ENCODE peak calls at places on chromosomes 5 and 9, in eight cellular contexts. One of them, this sample, is unnamed.

GRCh38 chr9:129887210-129888084 is 52.2 kb downstream of the USP20 start:
- DNase-seq in HuH-7: no peak
- DNase-seq in KG1: no peak
- DNase-seq in GM12864: no peak
- DNase-seq in AG09309: peak; percentile 44
- DNase-seq in sigmoid colon: no peak
- DNase-seq in germinal center: no peak
- DNase-seq in stimulated activated CD8-positive, alpha-beta memory T cell treated with anti-CD3 and anti-CD28 coated beads, Interleukin-7, amount 100 ng/mL, for 1 hour: no peak
- DNase-seq in this sample: peak; percentile 31

GRCh38 chr9:74942801-74943200 is 9.9 kb downstream of the C9orf40 start:
- DNase-seq in HuH-7: no peak
- DNase-seq in KG1: no peak
- DNase-seq in GM12864: no peak
- DNase-seq in AG09309: no peak
- DNase-seq in sigmoid colon: no peak
- DNase-seq in germinal center: no peak
- DNase-seq in stimulated activated CD8-positive, alpha-beta memory T cell treated with anti-CD3 and anti-CD28 coated beads, Interleukin-7, amount 100 ng/mL, for 1 hour: no peak
- DNase-seq in this sample: no peak

GRCh38 chr9:97802276-97802675 is 50.8 kb upstream of the FOXE1 start:
- DNase-seq in HuH-7: no peak
- DNase-seq in KG1: no peak
- DNase-seq in GM12864: no peak
- DNase-seq in AG09309: no peak
- DNase-seq in sigmoid colon: no peak
- DNase-seq in germinal center: no peak
- DNase-seq in stimulated activated CD8-positive, alpha-beta memory T cell treated with anti-CD3 and anti-CD28 coated beads, Interleukin-7, amount 100 ng/mL, for 1 hour: no peak
- DNase-seq in this sample: no peak

GRCh38 chr5:144088211-144088965 is 82.1 kb downstream of the YIPF5 start:
- DNase-seq in HuH-7: no peak
- DNase-seq in KG1: no peak
- DNase-seq in GM12864: no peak
- DNase-seq in AG09309: no peak
- DNase-seq in sigmoid colon: no peak
- DNase-seq in germinal center: no peak
- DNase-seq in stimulated activated CD8-positive, alpha-beta memory T cell treated with anti-CD3 and anti-CD28 coated beads, Interleukin-7, amount 100 ng/mL, for 1 hour: no peak
- DNase-seq in this sample: no peak

GRCh38 chr9:38006163-38006562 is 62.9 kb downstream of the SHB start:
- DNase-seq in HuH-7: no peak
- DNase-seq in KG1: no peak
- DNase-seq in GM12864: no peak
- DNase-seq in AG09309: no peak
- DNase-seq in sigmoid colon: no peak
- DNase-seq in germinal center: no peak
- DNase-seq in stimulated activated CD8-positive, alpha-beta memory T cell treated with anti-CD3 and anti-CD28 coated beads, Interleukin-7, amount 100 ng/mL, for 1 hour: no peak
- DNase-seq in this sample: no peak

GRCh38 chr9:74083681-74084433 is 413.3 kb upstream of the RORB start:
- DNase-seq in HuH-7: no peak
- DNase-seq in KG1: no peak
- DNase-seq in GM12864: no peak
- DNase-seq in AG09309: no peak
- DNase-seq in sigmoid colon: no peak
- DNase-seq in germinal center: no peak
- DNase-seq in stimulated activated CD8-positive, alpha-beta memory T cell treated with anti-CD3 and anti-CD28 coated beads, Interleukin-7, amount 100 ng/mL, for 1 hour: no peak
- DNase-seq in this sample: no peak

GRCh38 chr5:40689442-40689841 is 9.7 kb downstream of the PTGER4 start:
- DNase-seq in HuH-7: no peak
- DNase-seq in KG1: no peak
- DNase-seq in GM12864: no peak
- DNase-seq in AG09309: peak; percentile 84
- DNase-seq in sigmoid colon: no peak
- DNase-seq in germinal center: no peak
- DNase-seq in stimulated activated CD8-positive, alpha-beta memory T cell treated with anti-CD3 and anti-CD28 coated beads, Interleukin-7, amount 100 ng/mL, for 1 hour: no peak
- DNase-seq in this sample: no peak

GRCh38 chr5:88251048-88251711 is 17.5 kb downstream of the TMEM161B start:
- DNase-seq in HuH-7: no peak
- DNase-seq in KG1: no peak
- DNase-seq in GM12864: no peak
- DNase-seq in AG09309: no peak
- DNase-seq in sigmoid colon: no peak
- DNase-seq in germinal center: no peak
- DNase-seq in stimulated activated CD8-positive, alpha-beta memory T cell treated with anti-CD3 and anti-CD28 coated beads, Interleukin-7, amount 100 ng/mL, for 1 hour: no peak
- DNase-seq in this sample: no peak

GRCh38 chr5:71932649-71933338 is 174.5 kb upstream of the MAP1B start:
- DNase-seq in HuH-7: peak; percentile 23
- DNase-seq in KG1: no peak
- DNase-seq in GM12864: no peak
- DNase-seq in AG09309: no peak
- DNase-seq in sigmoid colon: no peak
- DNase-seq in germinal center: no peak
- DNase-seq in stimulated activated CD8-positive, alpha-beta memory T cell treated with anti-CD3 and anti-CD28 coated beads, Interleukin-7, amount 100 ng/mL, for 1 hour: no peak
- DNase-seq in this sample: no peak

GRCh38 chr5:81017320-81017719 is 57.2 kb downstream of the RASGRF2 start:
- DNase-seq in HuH-7: no peak
- DNase-seq in KG1: no peak
- DNase-seq in GM12864: no peak
- DNase-seq in AG09309: no peak
- DNase-seq in sigmoid colon: no peak
- DNase-seq in germinal center: no peak
- DNase-seq in stimulated activated CD8-positive, alpha-beta memory T cell treated with anti-CD3 and anti-CD28 coated beads, Interleukin-7, amount 100 ng/mL, for 1 hour: no peak
- DNase-seq in this sample: no peak

GRCh38 chr5:62585751-62586150 is 7.1 kb downstream of the LRRC70 start:
- DNase-seq in HuH-7: no peak
- DNase-seq in KG1: no peak
- DNase-seq in GM12864: no peak
- DNase-seq in AG09309: no peak
- DNase-seq in sigmoid colon: no peak
- DNase-seq in germinal center: no peak
- DNase-seq in stimulated activated CD8-positive, alpha-beta memory T cell treated with anti-CD3 and anti-CD28 coated beads, Interleukin-7, amount 100 ng/mL, for 1 hour: no peak
- DNase-seq in this sample: no peak

GRCh38 chr5:32709789-32710334 is 1.3 kb upstream of the NPR3 start:
- DNase-seq in HuH-7: peak; percentile 80
- DNase-seq in KG1: peak; percentile 73
- DNase-seq in GM12864: no peak
- DNase-seq in AG09309: peak; percentile 32
- DNase-seq in sigmoid colon: peak; percentile 85
- DNase-seq in germinal center: peak; percentile 44
- DNase-seq in stimulated activated CD8-positive, alpha-beta memory T cell treated with anti-CD3 and anti-CD28 coated beads, Interleukin-7, amount 100 ng/mL, for 1 hour: no peak
- DNase-seq in this sample: no peak

GRCh38 chr5:180636016-180636402 is 13.4 kb downstream of the FLT4 start:
- DNase-seq in HuH-7: no peak
- DNase-seq in KG1: no peak
- DNase-seq in GM12864: no peak
- DNase-seq in AG09309: no peak
- DNase-seq in sigmoid colon: peak; percentile 36
- DNase-seq in germinal center: no peak
- DNase-seq in stimulated activated CD8-positive, alpha-beta memory T cell treated with anti-CD3 and anti-CD28 coated beads, Interleukin-7, amount 100 ng/mL, for 1 hour: no peak
- DNase-seq in this sample: no peak

GRCh38 chr5:51632794-51633193 is 249.5 kb downstream of the ISL1 start:
- DNase-seq in HuH-7: no peak
- DNase-seq in KG1: no peak
- DNase-seq in GM12864: no peak
- DNase-seq in AG09309: no peak
- DNase-seq in sigmoid colon: no peak
- DNase-seq in germinal center: no peak
- DNase-seq in stimulated activated CD8-positive, alpha-beta memory T cell treated with anti-CD3 and anti-CD28 coated beads, Interleukin-7, amount 100 ng/mL, for 1 hour: no peak
- DNase-seq in this sample: no peak

GRCh38 chr5:137741-138140 is 45.8 kb downstream of the PLEKHG4B start:
- DNase-seq in HuH-7: no peak
- DNase-seq in KG1: no peak
- DNase-seq in GM12864: no peak
- DNase-seq in AG09309: no peak
- DNase-seq in sigmoid colon: no peak
- DNase-seq in germinal center: no peak
- DNase-seq in stimulated activated CD8-positive, alpha-beta memory T cell treated with anti-CD3 and anti-CD28 coated beads, Interleukin-7, amount 100 ng/mL, for 1 hour: no peak
- DNase-seq in this sample: no peak

GRCh38 chr9:23581936-23582335 is 244.1 kb downstream of the ELAVL2 start:
- DNase-seq in HuH-7: no peak
- DNase-seq in KG1: no peak
- DNase-seq in GM12864: no peak
- DNase-seq in AG09309: no peak
- DNase-seq in sigmoid colon: no peak
- DNase-seq in germinal center: no peak
- DNase-seq in stimulated activated CD8-positive, alpha-beta memory T cell treated with anti-CD3 and anti-CD28 coated beads, Interleukin-7, amount 100 ng/mL, for 1 hour: no peak
- DNase-seq in this sample: no peak

GRCh38 chr9:97593960-97594359 is 39.2 kb downstream of the TSTD2 start:
- DNase-seq in HuH-7: no peak
- DNase-seq in KG1: no peak
- DNase-seq in GM12864: no peak
- DNase-seq in AG09309: no peak
- DNase-seq in sigmoid colon: no peak
- DNase-seq in germinal center: no peak
- DNase-seq in stimulated activated CD8-positive, alpha-beta memory T cell treated with anti-CD3 and anti-CD28 coated beads, Interleukin-7, amount 100 ng/mL, for 1 hour: no peak
- DNase-seq in this sample: no peak

GRCh38 chr5:139638090-139638735 is 9.9 kb upstream of the CXXC5 start:
- DNase-seq in HuH-7: no peak
- DNase-seq in KG1: no peak
- DNase-seq in GM12864: no peak
- DNase-seq in AG09309: peak; percentile 64
- DNase-seq in sigmoid colon: peak; percentile 92
- DNase-seq in germinal center: peak; percentile 66
- DNase-seq in stimulated activated CD8-positive, alpha-beta memory T cell treated with anti-CD3 and anti-CD28 coated beads, Interleukin-7, amount 100 ng/mL, for 1 hour: no peak
- DNase-seq in this sample: no peak

GRCh38 chr5:175517824-175518450 is 39.6 kb downstream of the SFXN1 start:
- DNase-seq in HuH-7: no peak
- DNase-seq in KG1: no peak
- DNase-seq in GM12864: no peak
- DNase-seq in AG09309: peak; percentile 63
- DNase-seq in sigmoid colon: no peak
- DNase-seq in germinal center: no peak
- DNase-seq in stimulated activated CD8-positive, alpha-beta memory T cell treated with anti-CD3 and anti-CD28 coated beads, Interleukin-7, amount 100 ng/mL, for 1 hour: peak; percentile 37
- DNase-seq in this sample: peak; percentile 45

GRCh38 chr9:133148351-133149129 is 15.2 kb downstream of the GBGT1 start:
- DNase-seq in HuH-7: no peak
- DNase-seq in KG1: peak; percentile 46
- DNase-seq in GM12864: no peak
- DNase-seq in AG09309: no peak
- DNase-seq in sigmoid colon: peak; percentile 88
- DNase-seq in germinal center: no peak
- DNase-seq in stimulated activated CD8-positive, alpha-beta memory T cell treated with anti-CD3 and anti-CD28 coated beads, Interleukin-7, amount 100 ng/mL, for 1 hour: no peak
- DNase-seq in this sample: peak; percentile 72

GRCh38 chr5:78501411-78502338 is 141.3 kb downstream of the SCAMP1 start:
- DNase-seq in HuH-7: no peak
- DNase-seq in KG1: no peak
- DNase-seq in GM12864: no peak
- DNase-seq in AG09309: no peak
- DNase-seq in sigmoid colon: no peak
- DNase-seq in germinal center: no peak
- DNase-seq in stimulated activated CD8-positive, alpha-beta memory T cell treated with anti-CD3 and anti-CD28 coated beads, Interleukin-7, amount 100 ng/mL, for 1 hour: no peak
- DNase-seq in this sample: no peak

GRCh38 chr9:4116708-4117460 is 183.0 kb downstream of the GLIS3 start:
- DNase-seq in HuH-7: no peak
- DNase-seq in KG1: no peak
- DNase-seq in GM12864: no peak
- DNase-seq in AG09309: no peak
- DNase-seq in sigmoid colon: no peak
- DNase-seq in germinal center: no peak
- DNase-seq in stimulated activated CD8-positive, alpha-beta memory T cell treated with anti-CD3 and anti-CD28 coated beads, Interleukin-7, amount 100 ng/mL, for 1 hour: no peak
- DNase-seq in this sample: no peak

GRCh38 chr9:125993423-125993935 is 246.3 kb downstream of the PBX3 start:
- DNase-seq in HuH-7: no peak
- DNase-seq in KG1: no peak
- DNase-seq in GM12864: no peak
- DNase-seq in AG09309: no peak
- DNase-seq in sigmoid colon: peak; percentile 40
- DNase-seq in germinal center: no peak
- DNase-seq in stimulated activated CD8-positive, alpha-beta memory T cell treated with anti-CD3 and anti-CD28 coated beads, Interleukin-7, amount 100 ng/mL, for 1 hour: no peak
- DNase-seq in this sample: no peak

GRCh38 chr9:107249131-107249533 is 33.9 kb upstream of the RAD23B start:
- DNase-seq in HuH-7: peak; percentile 61
- DNase-seq in KG1: no peak
- DNase-seq in GM12864: no peak
- DNase-seq in AG09309: no peak
- DNase-seq in sigmoid colon: no peak
- DNase-seq in germinal center: no peak
- DNase-seq in stimulated activated CD8-positive, alpha-beta memory T cell treated with anti-CD3 and anti-CD28 coated beads, Interleukin-7, amount 100 ng/mL, for 1 hour: no peak
- DNase-seq in this sample: no peak

GRCh38 chr5:79143684-79144379 is 32.2 kb downstream of the BHMT start:
- DNase-seq in HuH-7: no peak
- DNase-seq in KG1: no peak
- DNase-seq in GM12864: no peak
- DNase-seq in AG09309: no peak
- DNase-seq in sigmoid colon: no peak
- DNase-seq in germinal center: no peak
- DNase-seq in stimulated activated CD8-positive, alpha-beta memory T cell treated with anti-CD3 and anti-CD28 coated beads, Interleukin-7, amount 100 ng/mL, for 1 hour: no peak
- DNase-seq in this sample: no peak

GRCh38 chr9:2216591-2216990 is 201.4 kb downstream of the SMARCA2 start:
- DNase-seq in HuH-7: no peak
- DNase-seq in KG1: no peak
- DNase-seq in GM12864: no peak
- DNase-seq in AG09309: no peak
- DNase-seq in sigmoid colon: no peak
- DNase-seq in germinal center: no peak
- DNase-seq in stimulated activated CD8-positive, alpha-beta memory T cell treated with anti-CD3 and anti-CD28 coated beads, Interleukin-7, amount 100 ng/mL, for 1 hour: no peak
- DNase-seq in this sample: no peak

GRCh38 chr9:2106666-2107065 is 91.5 kb downstream of the SMARCA2 start:
- DNase-seq in HuH-7: no peak
- DNase-seq in KG1: no peak
- DNase-seq in GM12864: no peak
- DNase-seq in AG09309: no peak
- DNase-seq in sigmoid colon: no peak
- DNase-seq in germinal center: no peak
- DNase-seq in stimulated activated CD8-positive, alpha-beta memory T cell treated with anti-CD3 and anti-CD28 coated beads, Interleukin-7, amount 100 ng/mL, for 1 hour: no peak
- DNase-seq in this sample: no peak

GRCh38 chr9:92506184-92506857 is 24.0 kb upstream of the ASPN start:
- DNase-seq in HuH-7: no peak
- DNase-seq in KG1: no peak
- DNase-seq in GM12864: no peak
- DNase-seq in AG09309: peak; percentile 88
- DNase-seq in sigmoid colon: peak; percentile 75
- DNase-seq in germinal center: no peak
- DNase-seq in stimulated activated CD8-positive, alpha-beta memory T cell treated with anti-CD3 and anti-CD28 coated beads, Interleukin-7, amount 100 ng/mL, for 1 hour: no peak
- DNase-seq in this sample: no peak

GRCh38 chr5:145903862-145904261 is 31.0 kb upstream of the GRXCR2 start:
- DNase-seq in HuH-7: no peak
- DNase-seq in KG1: no peak
- DNase-seq in GM12864: no peak
- DNase-seq in AG09309: peak; percentile 79
- DNase-seq in sigmoid colon: no peak
- DNase-seq in germinal center: no peak
- DNase-seq in stimulated activated CD8-positive, alpha-beta memory T cell treated with anti-CD3 and anti-CD28 coated beads, Interleukin-7, amount 100 ng/mL, for 1 hour: no peak
- DNase-seq in this sample: no peak